ENCODE peak calls at places on chromosomes 12 and 14, in nine cellular contexts. One of them, this sample, is unnamed.

GRCh38 chr14:53325176-53325806 is 172.2 kb upstream of the DDHD1 start:
- DNase-seq in mammary epithelial cell: peak; percentile 29
- DNase-seq in astrocyte: no peak
- DNase-seq in kidney epithelial cell: no peak
- DNase-seq in left ventricle myocardium inferior: no peak
- DNase-seq in BE2C: no peak
- DNase-seq in OCI-LY7: peak; percentile 27
- DNase-seq in MM.1S: no peak
- DNase-seq in GM12864: no peak
- DNase-seq in this sample: peak; percentile 3

GRCh38 chr12:53071591-53072551 is 7.3 kb downstream of the SPRYD3 start:
- DNase-seq in GM12864: no peak
- DNase-seq in mammary epithelial cell: no peak
- DNase-seq in OCI-LY7: no peak
- DNase-seq in MM.1S: no peak
- DNase-seq in kidney epithelial cell: no peak
- DNase-seq in BE2C: no peak
- DNase-seq in left ventricle myocardium inferior: peak; percentile 87
- DNase-seq in astrocyte: peak; percentile 49
- DNase-seq in this sample: no peak

GRCh38 chr14:26773906-26774593 is 176.2 kb upstream of the NOVA1 start:
- DNase-seq in kidney epithelial cell: no peak
- DNase-seq in mammary epithelial cell: no peak
- DNase-seq in GM12864: no peak
- DNase-seq in astrocyte: no peak
- DNase-seq in BE2C: no peak
- DNase-seq in MM.1S: no peak
- DNase-seq in OCI-LY7: no peak
- DNase-seq in left ventricle myocardium inferior: no peak
- DNase-seq in this sample: no peak

GRCh38 chr14:103740991-103741689 is 25.5 kb downstream of the ZFYVE21 start:
- DNase-seq in MM.1S: no peak
- DNase-seq in astrocyte: no peak
- DNase-seq in kidney epithelial cell: no peak
- DNase-seq in mammary epithelial cell: no peak
- DNase-seq in left ventricle myocardium inferior: no peak
- DNase-seq in OCI-LY7: no peak
- DNase-seq in GM12864: no peak
- DNase-seq in BE2C: no peak
- DNase-seq in this sample: no peak

GRCh38 chr14:103883263-103883523 is 35.8 kb upstream of the PPP1R13B start:
- DNase-seq in MM.1S: no peak
- DNase-seq in astrocyte: no peak
- DNase-seq in GM12864: no peak
- DNase-seq in kidney epithelial cell: no peak
- DNase-seq in BE2C: no peak
- DNase-seq in left ventricle myocardium inferior: no peak
- DNase-seq in mammary epithelial cell: no peak
- DNase-seq in OCI-LY7: no peak
- DNase-seq in this sample: no peak

GRCh38 chr14:61063461-61063860 is 82.4 kb downstream of the SLC38A6 start:
- DNase-seq in kidney epithelial cell: no peak
- DNase-seq in GM12864: no peak
- DNase-seq in astrocyte: no peak
- DNase-seq in mammary epithelial cell: no peak
- DNase-seq in OCI-LY7: no peak
- DNase-seq in BE2C: no peak
- DNase-seq in MM.1S: no peak
- DNase-seq in left ventricle myocardium inferior: no peak
- DNase-seq in this sample: no peak

GRCh38 chr12:119128527-119128926 is 50.2 kb upstream of the HSPB8 start:
- DNase-seq in mammary epithelial cell: no peak
- DNase-seq in BE2C: no peak
- DNase-seq in kidney epithelial cell: no peak
- DNase-seq in OCI-LY7: no peak
- DNase-seq in astrocyte: no peak
- DNase-seq in left ventricle myocardium inferior: no peak
- DNase-seq in GM12864: no peak
- DNase-seq in MM.1S: no peak
- DNase-seq in this sample: no peak

GRCh38 chr12:59780605-59781135 is 184.8 kb downstream of the SLC16A7 start:
- DNase-seq in mammary epithelial cell: peak; percentile 33
- DNase-seq in BE2C: no peak
- DNase-seq in GM12864: no peak
- DNase-seq in kidney epithelial cell: no peak
- DNase-seq in astrocyte: peak; percentile 13
- DNase-seq in left ventricle myocardium inferior: no peak
- DNase-seq in MM.1S: peak; percentile 23
- DNase-seq in OCI-LY7: peak; percentile 12
- DNase-seq in this sample: peak; percentile 23

GRCh38 chr12:90245396-90245795 is 536.8 kb upstream of the ATP2B1 start:
- DNase-seq in GM12864: no peak
- DNase-seq in OCI-LY7: no peak
- DNase-seq in BE2C: no peak
- DNase-seq in left ventricle myocardium inferior: no peak
- DNase-seq in mammary epithelial cell: no peak
- DNase-seq in astrocyte: no peak
- DNase-seq in MM.1S: no peak
- DNase-seq in kidney epithelial cell: no peak
- DNase-seq in this sample: no peak

GRCh38 chr12:45775465-45775864 is 46.0 kb downstream of the ARID2 start:
- DNase-seq in kidney epithelial cell: no peak
- DNase-seq in left ventricle myocardium inferior: no peak
- DNase-seq in OCI-LY7: no peak
- DNase-seq in mammary epithelial cell: no peak
- DNase-seq in GM12864: no peak
- DNase-seq in BE2C: no peak
- DNase-seq in MM.1S: no peak
- DNase-seq in astrocyte: no peak
- DNase-seq in this sample: no peak

GRCh38 chr14:86723254-86723624 is 1193.3 kb downstream of the FLRT2 start:
- DNase-seq in left ventricle myocardium inferior: no peak
- DNase-seq in MM.1S: no peak
- DNase-seq in astrocyte: no peak
- DNase-seq in OCI-LY7: no peak
- DNase-seq in mammary epithelial cell: no peak
- DNase-seq in GM12864: no peak
- DNase-seq in kidney epithelial cell: peak; percentile 5
- DNase-seq in BE2C: no peak
- DNase-seq in this sample: no peak

GRCh38 chr14:58298880-58299664 is 717 bp downstream of the ARID4A start:
- DNase-seq in astrocyte: no peak
- DNase-seq in MM.1S: peak; percentile 12
- DNase-seq in OCI-LY7: peak; percentile 58
- DNase-seq in BE2C: peak; percentile 13
- DNase-seq in kidney epithelial cell: no peak
- DNase-seq in mammary epithelial cell: no peak
- DNase-seq in GM12864: no peak
- DNase-seq in left ventricle myocardium inferior: peak; percentile 41
- DNase-seq in this sample: peak; percentile 38

DNA sequence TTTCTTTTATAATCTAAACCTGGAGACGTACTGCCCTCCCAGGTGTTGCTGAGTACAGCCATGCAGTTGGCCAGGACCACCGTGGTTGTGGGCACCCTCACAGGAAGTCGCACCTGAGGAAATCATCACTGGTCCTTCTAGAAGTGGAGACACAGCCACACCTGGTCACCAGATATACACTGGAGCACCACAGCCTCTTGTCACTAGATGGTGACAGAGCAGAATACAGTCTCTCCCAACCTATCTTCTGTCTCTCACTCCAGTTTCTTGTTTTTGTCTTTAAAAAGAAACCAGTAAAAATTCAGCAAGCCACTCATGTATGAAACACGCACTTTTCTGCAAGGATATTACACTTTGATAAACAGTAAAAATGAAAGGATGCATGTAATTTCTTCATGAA is 43.1 kb upstream of the GPHB5 start:
- DNase-seq in GM12864: no peak
- DNase-seq in MM.1S: no peak
- DNase-seq in astrocyte: no peak
- DNase-seq in BE2C: no peak
- DNase-seq in mammary epithelial cell: no peak
- DNase-seq in left ventricle myocardium inferior: no peak
- DNase-seq in kidney epithelial cell: no peak
- DNase-seq in OCI-LY7: peak; percentile 29
- DNase-seq in this sample: peak; percentile 17
- TF ChIP-seq CTCF in GM12864: peak; percentile 15
- TF ChIP-seq CTCF in MM.1S: no peak
- TF ChIP-seq CTCF in astrocyte: no peak
- TF ChIP-seq CTCF in BE2C: peak; percentile 16
- TF ChIP-seq CTCF in mammary epithelial cell: no peak
- TF ChIP-seq CTCF in left ventricle myocardium inferior: no peak
- TF ChIP-seq CTCF in kidney epithelial cell: no peak
- TF ChIP-seq CTCF in OCI-LY7: peak; percentile 64
- TF ChIP-seq CTCF in this sample: peak; percentile 13

DNA sequence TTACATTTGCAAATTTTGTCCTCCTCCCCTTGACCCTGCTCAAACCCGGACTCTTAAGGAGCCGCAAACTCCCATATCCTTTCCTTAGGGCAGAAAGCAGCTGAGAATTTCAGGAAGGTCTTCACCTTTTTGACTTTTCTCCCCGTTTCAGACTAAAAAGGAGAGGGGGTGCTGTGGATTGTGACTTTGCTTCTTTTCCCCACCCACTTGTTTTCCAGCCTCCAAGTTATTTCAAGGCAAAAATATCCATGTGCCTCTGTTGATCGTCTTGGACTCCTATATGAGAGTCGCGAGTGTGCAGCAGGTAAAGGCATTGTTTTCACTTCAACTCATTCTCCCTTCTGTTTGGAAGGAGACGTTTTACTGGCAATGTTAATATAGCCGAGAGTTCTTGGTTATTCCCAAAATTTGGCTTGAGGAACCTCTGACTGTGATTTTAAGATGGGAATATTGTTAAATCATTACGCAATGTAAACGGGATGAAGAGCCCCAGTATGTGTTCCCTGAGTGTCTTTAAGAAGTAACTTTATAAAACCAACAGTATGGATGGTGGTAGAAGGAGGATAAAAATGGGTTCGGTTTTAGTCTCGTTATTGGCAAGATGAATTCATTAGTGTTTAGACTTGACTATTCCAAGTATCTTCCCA is 663 bp downstream of the LRRK2 start:
- DNase-seq in mammary epithelial cell: no peak
- DNase-seq in GM12864: no peak
- DNase-seq in OCI-LY7: no peak
- DNase-seq in MM.1S: no peak
- DNase-seq in astrocyte: no peak
- DNase-seq in left ventricle myocardium inferior: no peak
- DNase-seq in kidney epithelial cell: no peak
- DNase-seq in BE2C: no peak
- DNase-seq in this sample: no peak
- H3K4me3 ChIP-seq in mammary epithelial cell: peak overlapping the region; percentile 49
- H3K4me3 ChIP-seq in GM12864: peak overlapping the region; percentile 56
- H3K4me3 ChIP-seq in OCI-LY7: peak overlapping the region; percentile 78
- H3K4me3 ChIP-seq in MM.1S: peak overlapping the region; percentile 39
- H3K4me3 ChIP-seq in astrocyte: peak overlapping the region; percentile 67
- H3K4me3 ChIP-seq in left ventricle myocardium inferior: peak overlapping the region; percentile 79
- H3K4me3 ChIP-seq in kidney epithelial cell: peak overlapping the region; percentile 60
- H3K4me3 ChIP-seq in BE2C: no peak overlapping the region
- H3K4me3 ChIP-seq in this sample: peak overlapping the region; percentile 38

GRCh38 chr12:109451400-109451799 is 25.7 kb downstream of the KCTD10 start:
- DNase-seq in OCI-LY7: no peak
- DNase-seq in GM12864: no peak
- DNase-seq in left ventricle myocardium inferior: no peak
- DNase-seq in mammary epithelial cell: no peak
- DNase-seq in astrocyte: no peak
- DNase-seq in kidney epithelial cell: no peak
- DNase-seq in BE2C: no peak
- DNase-seq in MM.1S: no peak
- DNase-seq in this sample: no peak

GRCh38 chr12:109450980-109451379 is 26.1 kb downstream of the KCTD10 start:
- DNase-seq in GM12864: no peak
- DNase-seq in MM.1S: no peak
- DNase-seq in OCI-LY7: no peak
- DNase-seq in left ventricle myocardium inferior: no peak
- DNase-seq in kidney epithelial cell: no peak
- DNase-seq in BE2C: no peak
- DNase-seq in mammary epithelial cell: no peak
- DNase-seq in astrocyte: no peak
- DNase-seq in this sample: no peak

GRCh38 chr12:109448707-109449390 is 28.3 kb downstream of the KCTD10 start:
- DNase-seq in GM12864: no peak
- DNase-seq in mammary epithelial cell: no peak
- DNase-seq in kidney epithelial cell: no peak
- DNase-seq in BE2C: no peak
- DNase-seq in astrocyte: no peak
- DNase-seq in MM.1S: no peak
- DNase-seq in left ventricle myocardium inferior: no peak
- DNase-seq in OCI-LY7: no peak
- DNase-seq in this sample: no peak

GRCh38 chr12:109448272-109448671 is 28.8 kb downstream of the KCTD10 start:
- DNase-seq in BE2C: no peak
- DNase-seq in GM12864: no peak
- DNase-seq in astrocyte: no peak
- DNase-seq in left ventricle myocardium inferior: no peak
- DNase-seq in mammary epithelial cell: no peak
- DNase-seq in kidney epithelial cell: no peak
- DNase-seq in OCI-LY7: no peak
- DNase-seq in MM.1S: no peak
- DNase-seq in this sample: no peak

GRCh38 chr12:109449845-109450532 is 27.1 kb downstream of the KCTD10 start:
- DNase-seq in kidney epithelial cell: no peak
- DNase-seq in mammary epithelial cell: no peak
- DNase-seq in GM12864: no peak
- DNase-seq in OCI-LY7: no peak
- DNase-seq in BE2C: no peak
- DNase-seq in astrocyte: no peak
- DNase-seq in MM.1S: no peak
- DNase-seq in left ventricle myocardium inferior: no peak
- DNase-seq in this sample: no peak
- TF ChIP-seq CTCF in kidney epithelial cell: no peak
- TF ChIP-seq CTCF in mammary epithelial cell: no peak
- TF ChIP-seq CTCF in GM12864: no peak
- TF ChIP-seq CTCF in OCI-LY7: peak; percentile 43
- TF ChIP-seq CTCF in BE2C: no peak
- TF ChIP-seq CTCF in astrocyte: no peak
- TF ChIP-seq CTCF in MM.1S: no peak
- TF ChIP-seq CTCF in left ventricle myocardium inferior: peak; percentile 13
- TF ChIP-seq CTCF in this sample: no peak

DNA sequence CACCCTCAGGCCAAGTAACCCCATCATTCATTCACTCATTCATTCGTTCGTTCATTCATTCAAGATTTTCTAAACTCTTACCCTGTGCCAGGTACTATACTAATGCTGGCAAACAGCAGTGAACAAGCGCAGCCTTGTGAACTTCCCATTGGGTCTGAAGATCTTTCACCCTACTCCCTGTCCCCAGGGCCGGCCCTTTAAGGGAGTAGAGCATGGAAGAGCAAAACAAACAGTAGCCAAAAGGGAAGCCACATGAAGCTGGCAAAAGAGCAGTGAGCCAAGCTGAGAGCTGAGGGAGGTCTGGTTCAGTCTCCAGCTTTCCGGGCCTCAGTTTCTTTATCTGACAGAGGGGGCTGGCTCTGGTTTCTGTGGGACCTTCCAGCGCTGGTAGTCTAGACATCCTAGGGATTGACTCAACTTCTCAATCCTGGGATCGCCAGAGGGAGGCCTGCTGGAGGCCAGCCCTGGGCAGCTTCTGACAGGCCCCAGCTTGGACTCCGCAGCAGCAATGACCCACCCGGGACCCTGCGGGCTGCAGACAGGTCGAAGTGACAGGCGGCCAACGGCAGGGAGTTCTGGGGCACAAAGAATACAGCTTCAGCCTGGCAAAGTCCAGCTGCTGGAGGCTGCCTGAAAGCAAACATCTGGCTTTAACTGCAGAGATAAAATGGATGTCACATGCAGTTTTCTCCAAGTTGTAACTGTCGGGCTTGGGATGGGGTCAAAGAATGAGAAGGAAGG is 27.1 kb downstream of the ACTN1 start:
- DNase-seq in astrocyte: no peak
- DNase-seq in left ventricle myocardium inferior: peak; percentile 56
- DNase-seq in BE2C: peak; percentile 38
- DNase-seq in mammary epithelial cell: no peak
- DNase-seq in GM12864: no peak
- DNase-seq in OCI-LY7: no peak
- DNase-seq in kidney epithelial cell: no peak
- DNase-seq in MM.1S: no peak
- DNase-seq in this sample: no peak
- H3K4me3 ChIP-seq in astrocyte: peak overlapping the region; percentile 15
- H3K4me3 ChIP-seq in left ventricle myocardium inferior: peak overlapping the region; percentile 38
- H3K4me3 ChIP-seq in BE2C: peak overlapping the region; percentile 40
- H3K4me3 ChIP-seq in mammary epithelial cell: no peak overlapping the region
- H3K4me3 ChIP-seq in GM12864: no peak overlapping the region
- H3K4me3 ChIP-seq in OCI-LY7: no peak overlapping the region
- H3K4me3 ChIP-seq in kidney epithelial cell: no peak overlapping the region
- H3K4me3 ChIP-seq in MM.1S: no peak overlapping the region
- H3K4me3 ChIP-seq in this sample: no peak overlapping the region

This sample was measured in GM12865.